ENCODE peak calls at places on chromosomes 6 and 20, in seven cellular contexts. One of them, this sample, is unnamed.

GRCh38 chr20:50675671-50676376 is 15.5 kb downstream of the RIPOR3 start:
- DNase-seq in endothelial cell of umbilical vein: no peak
- DNase-seq in spleen: no peak
- DNase-seq in stomach: no peak
- DNase-seq in sigmoid colon: no peak
- DNase-seq in transverse colon: no peak
- DNase-seq in GM12891: no peak
- DNase-seq in this sample: no peak

GRCh38 chr6:2168480-2168879 is 76.9 kb downstream of the GMDS start:
- DNase-seq in endothelial cell of umbilical vein: no peak
- DNase-seq in spleen: no peak
- DNase-seq in stomach: no peak
- DNase-seq in sigmoid colon: no peak
- DNase-seq in transverse colon: no peak
- DNase-seq in GM12891: no peak
- DNase-seq in this sample: no peak

GRCh38 chr20:61528591-61528990 is 276.5 kb downstream of the CDH4 start:
- DNase-seq in endothelial cell of umbilical vein: no peak
- DNase-seq in spleen: peak
- DNase-seq in stomach: no peak
- DNase-seq in sigmoid colon: no peak
- DNase-seq in transverse colon: no peak
- DNase-seq in GM12891: no peak
- DNase-seq in this sample: no peak

GRCh38 chr6:106692112-106692822 is 62.9 kb downstream of the QRSL1 start:
- DNase-seq in endothelial cell of umbilical vein: peak
- DNase-seq in spleen: no peak
- DNase-seq in stomach: peak
- DNase-seq in sigmoid colon: no peak
- DNase-seq in transverse colon: peak
- DNase-seq in GM12891: no peak
- DNase-seq in this sample: no peak

GRCh38 chr20:50854512-50855249 is 59.8 kb downstream of the BCAS4 start:
- DNase-seq in endothelial cell of umbilical vein: no peak
- DNase-seq in spleen: no peak
- DNase-seq in stomach: no peak
- DNase-seq in sigmoid colon: no peak
- DNase-seq in transverse colon: no peak
- DNase-seq in GM12891: no peak
- DNase-seq in this sample: no peak

GRCh38 chr6:35318200-35318844 is 20.7 kb downstream of the DEF6 start:
- DNase-seq in endothelial cell of umbilical vein: peak
- DNase-seq in spleen: no peak
- DNase-seq in stomach: peak
- DNase-seq in sigmoid colon: peak
- DNase-seq in transverse colon: peak
- DNase-seq in GM12891: no peak
- DNase-seq in this sample: no peak

GRCh38 chr6:113160716-113161115 is 696.4 kb upstream of the MARCKS start:
- DNase-seq in endothelial cell of umbilical vein: no peak
- DNase-seq in spleen: no peak
- DNase-seq in stomach: no peak
- DNase-seq in sigmoid colon: no peak
- DNase-seq in transverse colon: no peak
- DNase-seq in GM12891: no peak
- DNase-seq in this sample: no peak

GRCh38 chr20:59780494-59781185 is 152.8 kb downstream of the SYCP2 start:
- DNase-seq in endothelial cell of umbilical vein: no peak
- DNase-seq in spleen: no peak
- DNase-seq in stomach: peak
- DNase-seq in sigmoid colon: peak
- DNase-seq in transverse colon: no peak
- DNase-seq in GM12891: no peak
- DNase-seq in this sample: no peak

GRCh38 chr20:44054118-44054517 is 132.9 kb downstream of the JPH2 start:
- DNase-seq in endothelial cell of umbilical vein: no peak
- DNase-seq in spleen: no peak
- DNase-seq in stomach: peak
- DNase-seq in sigmoid colon: peak
- DNase-seq in transverse colon: no peak
- DNase-seq in GM12891: no peak
- DNase-seq in this sample: no peak

GRCh38 chr6:103335412-103335811 is 1524.3 kb downstream of the HACE1 start:
- DNase-seq in endothelial cell of umbilical vein: no peak
- DNase-seq in spleen: no peak
- DNase-seq in stomach: no peak
- DNase-seq in sigmoid colon: no peak
- DNase-seq in transverse colon: no peak
- DNase-seq in GM12891: no peak
- DNase-seq in this sample: no peak

GRCh38 chr20:34979366-34980153 is 23.9 kb downstream of the MYH7B start:
- DNase-seq in endothelial cell of umbilical vein: no peak
- DNase-seq in spleen: peak
- DNase-seq in stomach: no peak
- DNase-seq in sigmoid colon: no peak
- DNase-seq in transverse colon: peak
- DNase-seq in GM12891: no peak
- DNase-seq in this sample: no peak

GRCh38 chr20:53598140-53599038 is 4.8 kb upstream of the ZNF217 start:
- DNase-seq in endothelial cell of umbilical vein: no peak
- DNase-seq in spleen: no peak
- DNase-seq in stomach: peak
- DNase-seq in sigmoid colon: peak
- DNase-seq in transverse colon: no peak
- DNase-seq in GM12891: no peak
- DNase-seq in this sample: no peak

GRCh38 chr6:145252737-145253136 is 482.6 kb downstream of the EPM2A start:
- DNase-seq in endothelial cell of umbilical vein: no peak
- DNase-seq in spleen: no peak
- DNase-seq in stomach: no peak
- DNase-seq in sigmoid colon: no peak
- DNase-seq in transverse colon: no peak
- DNase-seq in GM12891: no peak
- DNase-seq in this sample: no peak

GRCh38 chr6:147201885-147202515 is 2.2 kb upstream of the STXBP5 start:
- DNase-seq in endothelial cell of umbilical vein: no peak
- DNase-seq in spleen: no peak
- DNase-seq in stomach: no peak
- DNase-seq in sigmoid colon: no peak
- DNase-seq in transverse colon: peak
- DNase-seq in GM12891: no peak
- DNase-seq in this sample: no peak

GRCh38 chr6:44009425-44010321 is 117.6 kb downstream of the MRPL14 start:
- DNase-seq in endothelial cell of umbilical vein: no peak
- DNase-seq in spleen: no peak
- DNase-seq in stomach: peak
- DNase-seq in sigmoid colon: peak
- DNase-seq in transverse colon: no peak
- DNase-seq in GM12891: no peak
- DNase-seq in this sample: no peak

DNA sequence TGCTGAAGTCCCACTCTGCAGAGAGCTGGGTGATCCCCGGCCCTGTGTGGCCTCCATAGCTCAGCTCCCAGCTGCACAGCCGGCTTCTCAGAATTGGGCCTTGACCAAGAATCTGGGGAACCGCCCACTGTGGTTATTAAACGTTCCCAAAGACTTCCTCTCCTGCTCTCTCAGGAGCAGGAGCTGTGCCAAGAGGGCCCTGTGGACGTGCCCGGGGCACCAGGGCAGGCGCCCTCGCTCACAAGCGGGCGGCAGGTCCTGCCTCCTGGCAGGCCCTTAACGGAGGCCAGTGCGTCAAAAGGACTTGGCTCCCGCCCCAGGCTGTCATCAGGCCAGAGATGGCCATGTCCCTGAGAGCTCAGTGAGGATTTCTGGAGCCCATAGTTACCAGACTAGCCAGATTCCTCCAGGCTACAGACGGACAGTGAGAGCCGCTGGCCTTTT is 30.4 kb downstream of the ZC3H12D start:
- DNase-seq in endothelial cell of umbilical vein: peak
- DNase-seq in spleen: peak
- DNase-seq in stomach: peak
- DNase-seq in sigmoid colon: peak
- DNase-seq in transverse colon: peak
- DNase-seq in GM12891: no peak
- DNase-seq in this sample: no peak
- TF ChIP-seq POLR2AphosphoS5 in endothelial cell of umbilical vein: peak
- TF ChIP-seq POLR2AphosphoS5 in spleen: peak
- TF ChIP-seq POLR2AphosphoS5 in stomach: peak
- TF ChIP-seq POLR2AphosphoS5 in sigmoid colon: peak
- TF ChIP-seq POLR2AphosphoS5 in transverse colon: peak
- TF ChIP-seq POLR2AphosphoS5 in GM12891: no peak
- TF ChIP-seq POLR2AphosphoS5 in this sample: no peak

GRCh38 chr6:53492860-53493634 is 51.9 kb downstream of the GCLC start:
- DNase-seq in endothelial cell of umbilical vein: peak
- DNase-seq in spleen: no peak
- DNase-seq in stomach: no peak
- DNase-seq in sigmoid colon: no peak
- DNase-seq in transverse colon: no peak
- DNase-seq in GM12891: no peak
- DNase-seq in this sample: peak
- TF ChIP-seq POLR2AphosphoS5 in endothelial cell of umbilical vein: no peak
- TF ChIP-seq POLR2AphosphoS5 in spleen: no peak
- TF ChIP-seq POLR2AphosphoS5 in stomach: no peak
- TF ChIP-seq POLR2AphosphoS5 in sigmoid colon: no peak
- TF ChIP-seq POLR2AphosphoS5 in transverse colon: no peak
- TF ChIP-seq POLR2AphosphoS5 in GM12891: no peak
- TF ChIP-seq POLR2AphosphoS5 in this sample: no peak

GRCh38 chr20:10857362-10858070 is 183.7 kb upstream of the JAG1 start:
- DNase-seq in endothelial cell of umbilical vein: peak
- DNase-seq in spleen: no peak
- DNase-seq in stomach: no peak
- DNase-seq in sigmoid colon: no peak
- DNase-seq in transverse colon: peak
- DNase-seq in GM12891: no peak
- DNase-seq in this sample: no peak
- TF ChIP-seq POLR2AphosphoS5 in endothelial cell of umbilical vein: no peak
- TF ChIP-seq POLR2AphosphoS5 in spleen: no peak
- TF ChIP-seq POLR2AphosphoS5 in stomach: no peak
- TF ChIP-seq POLR2AphosphoS5 in sigmoid colon: no peak
- TF ChIP-seq POLR2AphosphoS5 in transverse colon: peak
- TF ChIP-seq POLR2AphosphoS5 in GM12891: no peak
- TF ChIP-seq POLR2AphosphoS5 in this sample: no peak

DNA sequence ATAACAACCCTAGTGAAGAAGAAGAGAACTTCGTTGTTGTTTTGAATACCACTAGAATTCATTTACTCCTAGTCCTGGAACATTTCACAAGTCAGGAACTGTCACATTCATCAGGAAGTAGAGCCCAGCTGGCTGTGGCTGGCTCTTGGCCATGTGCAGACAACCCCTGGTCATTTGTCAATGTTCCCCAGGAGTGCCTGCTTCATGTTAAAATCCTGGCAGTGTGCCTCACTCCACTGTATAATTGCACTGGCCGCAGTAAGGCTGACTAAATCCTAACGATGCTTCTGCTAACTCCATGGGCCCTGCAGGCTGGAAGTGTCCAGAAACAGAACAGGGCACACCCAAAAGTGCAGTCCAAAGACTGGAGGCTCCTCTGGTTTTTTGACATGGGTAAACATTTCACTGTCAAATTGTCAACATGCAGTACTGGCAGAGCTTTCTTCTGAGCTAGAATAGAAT is 41.5 kb upstream of the ADGRF1 start:
- DNase-seq in endothelial cell of umbilical vein: peak
- DNase-seq in spleen: peak
- DNase-seq in stomach: peak
- DNase-seq in sigmoid colon: peak
- DNase-seq in transverse colon: peak
- DNase-seq in GM12891: no peak
- DNase-seq in this sample: no peak
- TF ChIP-seq POLR2AphosphoS5 in endothelial cell of umbilical vein: no peak
- TF ChIP-seq POLR2AphosphoS5 in spleen: peak
- TF ChIP-seq POLR2AphosphoS5 in stomach: peak
- TF ChIP-seq POLR2AphosphoS5 in sigmoid colon: peak
- TF ChIP-seq POLR2AphosphoS5 in transverse colon: peak
- TF ChIP-seq POLR2AphosphoS5 in GM12891: no peak
- TF ChIP-seq POLR2AphosphoS5 in this sample: no peak

GRCh38 chr6:18386302-18386976 is 711 bp upstream of the RNF144B start:
- DNase-seq in endothelial cell of umbilical vein: peak
- DNase-seq in spleen: no peak
- DNase-seq in stomach: peak
- DNase-seq in sigmoid colon: no peak
- DNase-seq in transverse colon: no peak
- DNase-seq in GM12891: no peak
- DNase-seq in this sample: no peak

GRCh38 chr6:18387061-18387721 is at the start of gene RNF144B:
- DNase-seq in endothelial cell of umbilical vein: peak
- DNase-seq in spleen: peak
- DNase-seq in stomach: peak
- DNase-seq in sigmoid colon: peak
- DNase-seq in transverse colon: peak
- DNase-seq in GM12891: no peak
- DNase-seq in this sample: peak

GRCh38 chr6:18388252-18388651 is 1.1 kb downstream of the RNF144B start:
- DNase-seq in endothelial cell of umbilical vein: peak
- DNase-seq in spleen: no peak
- DNase-seq in stomach: no peak
- DNase-seq in sigmoid colon: no peak
- DNase-seq in transverse colon: no peak
- DNase-seq in GM12891: no peak
- DNase-seq in this sample: no peak

GRCh38 chr6:18388942-18389341 is 1.8 kb downstream of the RNF144B start:
- DNase-seq in endothelial cell of umbilical vein: peak
- DNase-seq in spleen: no peak
- DNase-seq in stomach: no peak
- DNase-seq in sigmoid colon: no peak
- DNase-seq in transverse colon: no peak
- DNase-seq in GM12891: no peak
- DNase-seq in this sample: no peak

GRCh38 chr6:18384621-18385020 is 2.5 kb upstream of the RNF144B start:
- DNase-seq in endothelial cell of umbilical vein: no peak
- DNase-seq in spleen: no peak
- DNase-seq in stomach: peak
- DNase-seq in sigmoid colon: no peak
- DNase-seq in transverse colon: no peak
- DNase-seq in GM12891: no peak
- DNase-seq in this sample: no peak
- TF ChIP-seq POLR2AphosphoS5 in endothelial cell of umbilical vein: no peak
- TF ChIP-seq POLR2AphosphoS5 in spleen: no peak
- TF ChIP-seq POLR2AphosphoS5 in stomach: no peak
- TF ChIP-seq POLR2AphosphoS5 in sigmoid colon: no peak
- TF ChIP-seq POLR2AphosphoS5 in transverse colon: no peak
- TF ChIP-seq POLR2AphosphoS5 in GM12891: no peak
- TF ChIP-seq POLR2AphosphoS5 in this sample: no peak

DNA sequence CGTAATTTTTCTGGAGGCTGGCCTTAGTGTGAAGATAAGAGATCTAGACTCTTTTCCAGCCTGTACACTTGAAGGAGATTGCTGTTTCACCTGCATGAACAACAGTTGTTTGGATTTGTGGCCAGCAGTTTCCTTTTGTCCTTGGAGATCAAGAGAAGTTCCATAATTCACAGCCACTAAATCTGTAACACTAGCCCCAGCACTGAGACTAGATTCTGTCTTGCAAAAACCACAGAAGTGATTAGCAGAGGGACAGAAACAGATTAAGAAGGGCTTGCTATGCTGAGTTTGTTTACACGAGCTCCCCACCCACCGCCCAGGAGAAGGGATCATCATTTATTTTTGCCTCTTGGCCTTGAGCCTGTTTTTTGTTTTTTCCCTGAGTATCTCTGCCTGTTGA is 93.2 kb upstream of the SOX4 start:
- DNase-seq in endothelial cell of umbilical vein: no peak
- DNase-seq in spleen: no peak
- DNase-seq in stomach: no peak
- DNase-seq in sigmoid colon: no peak
- DNase-seq in transverse colon: no peak
- DNase-seq in GM12891: no peak
- DNase-seq in this sample: no peak
- TF ChIP-seq POLR2AphosphoS5 in endothelial cell of umbilical vein: no peak
- TF ChIP-seq POLR2AphosphoS5 in spleen: no peak
- TF ChIP-seq POLR2AphosphoS5 in stomach: no peak
- TF ChIP-seq POLR2AphosphoS5 in sigmoid colon: no peak
- TF ChIP-seq POLR2AphosphoS5 in transverse colon: no peak
- TF ChIP-seq POLR2AphosphoS5 in GM12891: no peak
- TF ChIP-seq POLR2AphosphoS5 in this sample: no peak

This sample was measured in HCT116.